ENCODE peak calls at places on chromosomes 3 and 15, in five cellular contexts. A is A549, N is OCI-M1, R is HT1080, G is Right ventricle myocardium superior. Q is an unnamed sample.

GRCh38 chr15:74618841-74619596 is 3.4 kb downstream of the CLK3 start:
- DNase-seq in A (no peak), N (no peak), R (no peak), G (no peak), Q (no peak)

GRCh38 chr3:152595975-152596832 is 238.7 kb upstream of the P2RY1 start:
- DNase-seq in A (no peak), N (peak; percentile 96), R (peak; percentile 79), G (no peak), Q (peak; percentile 84)

GRCh38 chr3:38003371-38003816 is 12.8 kb downstream of the VILL start:
- DNase-seq in A (peak; percentile 58), N (peak; percentile 55), R (peak; percentile 38), G (peak; percentile 81), Q (no peak)

GRCh38 chr15:37204698-37205097 is 104.3 kb upstream of the MEIS2 start:
- DNase-seq in A (peak; percentile 2), N (peak; percentile 38), R (no peak), G (no peak), Q (peak; percentile 61)

GRCh38 chr3:197205265-197205664 is 93.1 kb downstream of the DLG1 start:
- DNase-seq in A (no peak), N (no peak), R (no peak), G (no peak), Q (no peak)

GRCh38 chr3:181567446-181568075 is 144.2 kb upstream of the SOX2 start:
- DNase-seq in A (no peak), N (no peak), R (peak; percentile 58), G (no peak), Q (no peak)

GRCh38 chr3:138314751-138315150 is 14.9 kb downstream of the NME9 start:
- DNase-seq in A (no peak), N (no peak), R (no peak), G (no peak), Q (no peak)

GRCh38 chr3:17372362-17372761 is 370.1 kb downstream of the TBC1D5 start:
- DNase-seq in A (no peak), N (no peak), R (no peak), G (no peak), Q (no peak)

GRCh38 chr3:33941804-33942203 is 143.4 kb downstream of the PDCD6IP start:
- DNase-seq in A (no peak), N (no peak), R (no peak), G (no peak), Q (peak; percentile 43)

GRCh38 chr3:18812316-18812715 is 336.0 kb upstream of the KCNH8 start:
- DNase-seq in A (no peak), N (peak; percentile 41), R (peak; percentile 89), G (no peak), Q (no peak)

GRCh38 chr15:41827290-41827879 is 507 bp upstream of the JMJD7 start:
- DNase-seq in A (no peak), N (no peak), R (no peak), G (no peak), Q (no peak)

GRCh38 chr3:103684956-103685355 is 1250.1 kb downstream of the ZPLD1 start:
- DNase-seq in A (no peak), N (no peak), R (no peak), G (no peak), Q (no peak)

GRCh38 chr15:81182746-81183402 is 13.8 kb upstream of the IL16 start:
- DNase-seq in A (no peak), N (no peak), R (no peak), G (no peak), Q (no peak)

GRCh38 chr15:92614791-92615785 is 40.5 kb downstream of the FAM174B start:
- DNase-seq in A (no peak), N (no peak), R (no peak), G (no peak), Q (no peak)

GRCh38 chr3:13301295-13301987 is 118.7 kb downstream of the NUP210 start:
- DNase-seq in A (peak; percentile 54), N (peak; percentile 16), R (peak; percentile 81), G (peak; percentile 25), Q (no peak)

Q was measured in MM.1S.